ENCODE peak calls at places on chromosome 1, in four cellular contexts. X is HepG2, N is HEK293T, J is GM12878. K is an unnamed sample.

GRCh38 chr1:41357451-41358151 is 3.6 kb upstream of the FOXO6 start:
- DNase-seq in X (no peak), N (no peak), J (no peak), K (peak)

GRCh38 chr1:215023151-215023832 is 59.2 kb upstream of the KCNK2 start:
- DNase-seq in X (no peak), N (no peak), J (no peak), K (no peak)

GRCh38 chr1:21300774-21301173 is 10.5 kb upstream of the ECE1 start:
- DNase-seq in X (no peak), N (no peak), J (no peak), K (no peak)

GRCh38 chr1:188355082-188355481 is 1526.3 kb downstream of the PLA2G4A start:
- DNase-seq in X (no peak), N (peak), J (no peak), K (no peak)

GRCh38 chr1:23868848-23869450 is 859 bp upstream of the FUCA1 start:
- DNase-seq in X (no peak), N (peak), J (no peak), K (peak)

GRCh38 chr1:180343931-180344406 is 113.9 kb downstream of the LHX4 start:
- DNase-seq in X (no peak), N (peak), J (peak), K (no peak)

GRCh38 chr1:7539772-7540175 is 231.3 kb upstream of the VAMP3 start:
- DNase-seq in X (no peak), N (peak), J (no peak), K (peak)

GRCh38 chr1:193058529-193059281 is 455 bp downstream of the UCHL5 start:
- DNase-seq in X (peak), N (peak), J (peak), K (peak)

GRCh38 chr1:151458936-151459330 is 361 bp downstream of the POGZ start:
- DNase-seq in X (peak), N (peak), J (no peak), K (peak)

GRCh38 chr1:147545133-147545532 is 3.8 kb downstream of the BCL9 start:
- DNase-seq in X (no peak), N (no peak), J (peak), K (no peak)

GRCh38 chr1:243286409-243287127 is 30.7 kb downstream of the SDCCAG8 start:
- DNase-seq in X (no peak), N (no peak), J (no peak), K (no peak)

GRCh38 chr1:25766721-25767436 is 33.1 kb upstream of the SELENON start:
- DNase-seq in X (no peak), N (no peak), J (no peak), K (no peak)

GRCh38 chr1:117671781-117672501 is 66.1 kb downstream of the TENT5C start:
- DNase-seq in X (peak), N (no peak), J (no peak), K (peak)

GRCh38 chr1:24743404-24744211 is 1.6 kb upstream of the CLIC4 start:
- DNase-seq in X (no peak), N (no peak), J (no peak), K (no peak)

GRCh38 chr1:23103001-23103879 is 65.4 kb downstream of the LUZP1 start:
- DNase-seq in X (no peak), N (no peak), J (no peak), K (peak)

GRCh38 chr1:207941664-207942063 is 30.7 kb upstream of the CD34 start:
- DNase-seq in X (no peak), N (no peak), J (no peak), K (no peak)

GRCh38 chr1:115251856-115252255 is 86.2 kb downstream of the NGF start:
- DNase-seq in X (no peak), N (no peak), J (no peak), K (no peak)

GRCh38 chr1:44390277-44390676 is 14.8 kb upstream of the RNF220 start:
- DNase-seq in X (peak), N (no peak), J (no peak), K (no peak)

GRCh38 chr1:154970631-154971340 is at the start of gene SHC1:
- DNase-seq in X (peak), N (peak), J (no peak), K (peak)

GRCh38 chr1:151990856-151991198 is 2.8 kb downstream of the S100A10 start:
- DNase-seq in X (peak), N (peak), J (no peak), K (no peak)

GRCh38 chr1:21490774-21491482 is 18.3 kb upstream of the ALPL start:
- DNase-seq in X (peak), N (no peak), J (no peak), K (peak)

GRCh38 chr1:110749960-110750359 is 75.2 kb upstream of the KCNA3 start:
- DNase-seq in X (no peak), N (no peak), J (no peak), K (no peak)

DNA sequence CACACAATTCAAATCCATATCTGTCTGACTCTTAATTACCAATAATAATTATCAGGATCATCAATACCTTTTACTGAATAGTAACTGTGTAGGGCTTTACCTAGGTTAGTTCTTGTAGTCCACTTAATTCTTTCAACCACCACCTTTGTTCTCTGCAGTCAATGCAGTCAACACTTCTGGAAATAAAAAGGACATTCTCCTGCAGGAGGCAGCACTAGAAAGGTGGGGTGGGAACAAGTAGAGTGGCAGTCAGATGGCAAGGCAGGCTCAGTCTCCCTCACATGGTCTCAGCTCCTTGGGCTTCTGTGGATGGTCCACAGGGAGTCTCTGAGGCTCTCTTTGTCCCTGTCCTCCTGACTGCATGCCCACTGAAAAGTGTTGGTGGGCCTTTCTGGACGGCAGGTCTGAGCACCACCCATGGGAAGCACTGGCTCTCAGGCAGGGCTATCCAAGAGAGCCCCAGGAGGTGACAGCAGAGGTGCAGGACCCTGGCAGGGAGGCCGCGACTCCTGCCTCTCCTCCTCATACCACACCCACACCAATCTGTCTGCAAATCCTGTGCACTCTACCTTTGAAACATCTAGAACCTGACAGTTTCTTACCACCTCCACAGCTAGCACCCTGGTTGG is 237.3 kb downstream of the FOXD2 start:
- DNase-seq in X (no peak), N (no peak), J (no peak), K (no peak)
- TF ChIP-seq TARDBP in X (no peak), N (no peak), J (no peak), K (no peak)

DNA sequence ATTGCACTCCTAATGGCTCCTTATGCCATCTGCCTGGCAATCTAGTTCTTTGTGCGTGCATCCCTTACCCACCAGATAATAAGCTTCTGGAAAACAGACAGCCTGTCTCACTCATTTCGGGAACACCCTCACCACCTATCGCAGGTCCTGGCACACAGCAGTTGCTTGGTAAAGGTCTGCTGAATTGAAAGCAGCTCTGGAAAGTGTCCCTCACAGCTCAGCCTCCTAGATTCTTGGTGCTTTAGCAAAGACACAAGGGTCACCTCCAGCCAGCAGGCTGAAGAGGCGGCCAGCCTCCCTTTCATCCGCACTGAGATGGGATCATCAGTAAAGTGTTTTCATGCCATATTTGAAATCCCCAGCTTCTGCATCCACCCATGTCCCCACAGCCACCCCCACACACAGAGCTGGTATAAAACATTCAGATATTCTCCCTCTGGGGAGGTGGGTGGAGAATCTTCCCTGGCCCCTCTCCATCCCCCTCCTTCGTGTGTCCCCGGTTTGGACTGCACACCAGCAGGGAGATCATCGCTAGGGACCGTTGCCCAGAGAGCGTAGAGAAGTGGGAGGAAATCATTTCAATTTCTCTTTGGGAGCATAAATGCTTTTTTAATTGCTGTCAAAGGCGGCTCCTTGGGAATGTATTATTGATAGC is 29.1 kb upstream of the ATP2B4 start:
- DNase-seq in X (no peak), N (no peak), J (no peak), K (no peak)
- TF ChIP-seq TARDBP in X (no peak), N (no peak), J (no peak), K (no peak)

GRCh38 chr1:119968601-119969000 is 72.3 kb upstream of the ADAM30 start:
- DNase-seq in X (no peak), N (no peak), J (no peak), K (no peak)
- TF ChIP-seq TARDBP in X (no peak), N (no peak), J (no peak), K (no peak)

DNA sequence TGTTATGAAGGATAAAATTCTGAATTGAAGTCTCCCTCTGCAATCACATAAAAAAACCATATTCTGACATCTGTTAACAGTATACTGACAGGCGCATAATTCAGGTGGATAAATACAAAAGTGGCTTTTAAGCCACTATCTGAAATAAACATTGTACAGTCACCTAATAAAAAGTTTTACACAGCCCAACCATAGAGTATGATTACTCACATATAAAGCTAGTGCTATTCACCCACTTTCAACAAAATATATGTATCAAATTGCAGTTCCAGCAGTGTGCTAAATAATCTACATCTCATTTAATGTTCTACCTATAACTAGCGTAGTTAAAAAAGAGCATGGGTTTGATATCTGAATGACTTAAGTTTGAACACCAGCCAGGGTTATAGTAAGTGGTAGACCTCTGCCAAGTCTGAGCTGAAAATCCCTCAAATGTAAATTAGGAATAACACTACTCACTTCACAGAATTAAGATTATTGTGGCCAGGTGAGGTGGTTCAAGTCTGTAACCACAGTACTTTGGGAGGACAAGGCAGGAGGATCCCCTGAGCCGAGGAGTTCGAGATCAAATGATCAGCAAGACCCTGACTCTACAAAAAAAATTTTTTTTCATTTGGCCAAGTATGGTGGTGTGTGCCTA is 3.9 kb downstream of the EGLN1 start:
- DNase-seq in X (no peak), N (no peak), J (no peak), K (no peak)
- TF ChIP-seq TARDBP in X (no peak), N (no peak), J (no peak), K (no peak)

DNA sequence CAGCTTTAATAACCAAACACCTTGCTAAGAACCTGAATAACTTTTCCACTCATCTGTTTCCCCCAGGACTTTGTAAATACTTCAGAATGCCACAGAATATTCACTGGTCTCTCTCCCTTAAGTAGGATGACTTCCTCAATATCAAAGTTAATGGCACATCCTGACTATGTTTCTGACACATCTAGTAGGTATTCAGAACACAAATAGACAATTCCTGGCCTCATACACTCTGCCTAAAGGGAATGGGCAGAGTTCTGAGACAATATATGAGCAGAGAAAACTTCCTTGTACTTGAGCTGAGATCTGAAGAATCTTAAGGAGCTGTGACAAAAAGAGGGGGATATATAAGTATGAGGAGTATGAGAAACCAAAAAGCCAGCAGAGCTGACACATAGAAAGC is 34.8 kb downstream of the ANKRD13C start:
- DNase-seq in X (peak), N (no peak), J (no peak), K (no peak)
- TF ChIP-seq TARDBP in X (no peak), N (no peak), J (no peak), K (no peak)

DNA sequence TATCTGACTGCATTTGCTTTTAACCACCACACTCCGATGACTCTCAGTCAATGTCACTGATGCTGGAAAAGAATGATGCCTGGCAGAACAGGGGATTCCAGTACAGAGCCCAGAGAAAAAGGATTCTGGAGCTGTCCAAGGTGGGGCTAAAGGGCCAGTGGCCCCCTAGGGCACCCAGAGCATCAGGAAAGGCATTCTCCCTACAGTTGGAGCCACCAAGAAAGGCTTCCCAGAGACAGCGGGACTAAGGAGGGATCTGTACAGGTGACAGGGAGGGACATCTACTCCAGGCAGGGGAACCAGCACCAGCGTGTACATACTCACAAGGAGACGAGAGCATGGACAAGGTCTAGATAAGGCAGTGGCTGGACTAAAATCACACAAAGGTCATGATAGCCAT is 111.8 kb upstream of the ZC3H12A start:
- DNase-seq in X (no peak), N (no peak), J (no peak), K (no peak)
- TF ChIP-seq TARDBP in X (no peak), N (no peak), J (no peak), K (no peak)

GRCh38 chr1:168438626-168439025 is 105.2 kb downstream of the XCL2 start:
- DNase-seq in X (no peak), N (no peak), J (no peak), K (no peak)
- TF ChIP-seq TARDBP in X (no peak), N (no peak), J (no peak), K (no peak)

GRCh38 chr1:53332833-53333232 is 5.0 kb upstream of the LRP8 start:
- DNase-seq in X (no peak), N (no peak), J (no peak), K (no peak)
- TF ChIP-seq TARDBP in X (no peak), N (no peak), J (no peak), K (no peak)

DNA sequence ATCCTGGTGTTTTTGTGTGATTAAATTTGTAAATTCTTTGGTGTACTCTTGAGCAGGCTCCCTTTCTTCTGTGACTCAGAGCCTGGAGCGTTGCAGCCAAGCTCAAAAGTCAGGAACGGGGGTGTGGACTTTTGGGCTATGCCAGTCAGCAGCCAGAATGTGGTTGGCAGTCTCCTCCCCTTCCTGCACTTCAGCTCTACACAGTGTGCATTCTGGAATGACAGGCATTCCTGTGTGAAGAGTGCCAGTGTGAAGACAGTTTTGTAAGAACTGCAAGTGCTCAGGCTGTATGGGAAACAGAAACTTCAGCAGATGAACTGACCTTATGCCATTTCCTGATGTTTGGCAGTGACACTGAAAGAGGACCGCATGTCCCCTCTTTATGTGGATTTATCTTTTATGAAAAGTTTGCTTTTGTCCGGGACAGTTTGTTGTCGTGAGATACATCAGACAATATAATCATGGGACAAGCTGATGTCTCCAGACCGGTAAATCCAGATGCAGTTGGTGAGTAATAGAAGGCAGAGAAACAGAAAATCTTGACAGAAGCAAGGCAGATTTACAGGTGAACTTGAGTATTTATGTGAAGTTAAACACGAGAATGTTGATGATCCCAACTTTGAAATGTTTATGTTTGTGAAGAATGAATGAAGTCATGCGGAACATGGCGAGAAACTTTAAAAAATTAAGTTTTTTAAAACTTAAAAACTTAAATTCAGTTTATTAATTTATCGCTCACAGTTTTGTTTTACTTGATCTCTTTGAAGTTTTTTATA is 67.7 kb upstream of the RCC1 start:
- DNase-seq in X (peak), N (peak), J (no peak), K (peak)
- TF ChIP-seq TARDBP in X (peak), N (no peak), J (no peak), K (no peak)